ENCODE peak calls at places on chromosomes 2 and 18, in five cellular contexts. One of them, this sample, is unnamed. For H3K27me3, the result is how much of the 10 kb centered on the place peaks cover.

GRCh38 chr2:224363281-224363680 is 38.6 kb downstream of the FAM124B start:
- DNase-seq in PC-9: no peak
- DNase-seq in iPS DF 6.9: no peak
- DNase-seq in small intestine: peak
- DNase-seq in GM23248: no peak
- DNase-seq in this sample: no peak

GRCh38 chr2:407630-408029 is 119.7 kb upstream of the ALKAL2 start:
- DNase-seq in small intestine: no peak
- DNase-seq in iPS DF 6.9: no peak
- DNase-seq in GM23248: no peak
- DNase-seq in PC-9: no peak
- DNase-seq in this sample: no peak

GRCh38 chr2:216603010-216603883 is 30.0 kb upstream of the IGFBP2 start:
- DNase-seq in GM23248: no peak
- DNase-seq in iPS DF 6.9: no peak
- DNase-seq in PC-9: no peak
- DNase-seq in small intestine: no peak
- DNase-seq in this sample: no peak

GRCh38 chr2:157786663-157787363 is 89.3 kb downstream of the ACVR1 start:
- DNase-seq in small intestine: no peak
- DNase-seq in iPS DF 6.9: no peak
- DNase-seq in GM23248: peak
- DNase-seq in PC-9: no peak
- DNase-seq in this sample: no peak

GRCh38 chr18:63604791-63605567 is 17.8 kb downstream of the SERPINB13 start:
- DNase-seq in small intestine: no peak
- DNase-seq in PC-9: peak
- DNase-seq in GM23248: peak
- DNase-seq in iPS DF 6.9: no peak
- DNase-seq in this sample: no peak

GRCh38 chr2:174680221-174680620 is 82.6 kb upstream of the WIPF1 start:
- DNase-seq in PC-9: no peak
- DNase-seq in small intestine: no peak
- DNase-seq in GM23248: no peak
- DNase-seq in iPS DF 6.9: no peak
- DNase-seq in this sample: no peak

GRCh38 chr18:7878265-7879173 is 311.4 kb downstream of the PTPRM start:
- DNase-seq in GM23248: no peak
- DNase-seq in small intestine: peak
- DNase-seq in iPS DF 6.9: no peak
- DNase-seq in PC-9: no peak
- DNase-seq in this sample: no peak

GRCh38 chr2:70133127-70133452 is 45.8 kb downstream of the PCBP1 start:
- DNase-seq in PC-9: no peak
- DNase-seq in iPS DF 6.9: no peak
- DNase-seq in small intestine: no peak
- DNase-seq in GM23248: no peak
- DNase-seq in this sample: no peak

GRCh38 chr18:33576999-33577687 is 876 bp upstream of the ASXL3 start:
- DNase-seq in GM23248: no peak
- DNase-seq in PC-9: no peak
- DNase-seq in iPS DF 6.9: no peak
- DNase-seq in small intestine: no peak
- DNase-seq in this sample: no peak

GRCh38 chr2:239978381-239978780 is 46.8 kb downstream of the NDUFA10 start:
- DNase-seq in iPS DF 6.9: no peak
- DNase-seq in PC-9: no peak
- DNase-seq in GM23248: peak
- DNase-seq in small intestine: no peak
- DNase-seq in this sample: no peak

GRCh38 chr2:14827226-14828023 is 194.9 kb downstream of the LRATD1 start:
- DNase-seq in PC-9: no peak
- DNase-seq in small intestine: no peak
- DNase-seq in GM23248: peak
- DNase-seq in iPS DF 6.9: no peak
- DNase-seq in this sample: no peak

GRCh38 chr2:219687882-219688559 is 60.6 kb downstream of the SLC4A3 start:
- DNase-seq in iPS DF 6.9: no peak
- DNase-seq in PC-9: peak
- DNase-seq in small intestine: peak
- DNase-seq in GM23248: no peak
- DNase-seq in this sample: no peak

GRCh38 chr18:13451661-13452447 is 233.3 kb downstream of the LDLRAD4 start:
- DNase-seq in PC-9: no peak
- DNase-seq in iPS DF 6.9: no peak
- DNase-seq in small intestine: no peak
- DNase-seq in GM23248: no peak
- DNase-seq in this sample: no peak

GRCh38 chr2:60476206-60476946 is 77.1 kb downstream of the BCL11A start:
- DNase-seq in small intestine: peak
- DNase-seq in PC-9: no peak
- DNase-seq in GM23248: no peak
- DNase-seq in iPS DF 6.9: no peak
- DNase-seq in this sample: no peak

GRCh38 chr2:191285252-191285651 is 40.0 kb downstream of the MYO1B start:
- DNase-seq in small intestine: no peak
- DNase-seq in PC-9: no peak
- DNase-seq in GM23248: no peak
- DNase-seq in iPS DF 6.9: no peak
- DNase-seq in this sample: no peak

GRCh38 chr18:49161627-49162026 is 210.9 kb upstream of the SMAD7 start:
- DNase-seq in iPS DF 6.9: no peak
- DNase-seq in PC-9: no peak
- DNase-seq in small intestine: no peak
- DNase-seq in GM23248: peak
- DNase-seq in this sample: no peak

GRCh38 chr2:45265336-45265735 is 256.1 kb upstream of the SIX2 start:
- DNase-seq in GM23248: no peak
- DNase-seq in PC-9: no peak
- DNase-seq in iPS DF 6.9: no peak
- DNase-seq in small intestine: no peak
- DNase-seq in this sample: no peak

GRCh38 chr2:152405206-152406118 is 70.5 kb downstream of the FMNL2 start:
- DNase-seq in iPS DF 6.9: no peak
- DNase-seq in small intestine: peak
- DNase-seq in GM23248: peak
- DNase-seq in PC-9: peak
- DNase-seq in this sample: no peak

GRCh38 chr18:73684651-73685050 is 463.0 kb downstream of the FBXO15 start:
- DNase-seq in PC-9: no peak
- DNase-seq in GM23248: peak
- DNase-seq in small intestine: no peak
- DNase-seq in iPS DF 6.9: no peak
- DNase-seq in this sample: no peak

GRCh38 chr18:29664278-29665021 is 1378.1 kb downstream of the DSC3 start:
- DNase-seq in GM23248: no peak
- DNase-seq in small intestine: no peak
- DNase-seq in PC-9: no peak
- DNase-seq in iPS DF 6.9: no peak
- DNase-seq in this sample: no peak

GRCh38 chr2:58039170-58039611 is 7.4 kb upstream of the VRK2 start:
- DNase-seq in iPS DF 6.9: no peak
- DNase-seq in GM23248: peak
- DNase-seq in small intestine: no peak
- DNase-seq in PC-9: no peak
- DNase-seq in this sample: no peak

GRCh38 chr2:183207110-183207509 is 82.9 kb downstream of the NUP35 start:
- DNase-seq in small intestine: no peak
- DNase-seq in iPS DF 6.9: no peak
- DNase-seq in PC-9: no peak
- DNase-seq in GM23248: peak
- DNase-seq in this sample: no peak

GRCh38 chr18:69484699-69485396 is 84.2 kb downstream of the DOK6 start:
- DNase-seq in GM23248: peak
- DNase-seq in small intestine: no peak
- DNase-seq in iPS DF 6.9: no peak
- DNase-seq in PC-9: no peak
- DNase-seq in this sample: no peak

GRCh38 chr18:70423988-70424387 is 135.1 kb downstream of the SOCS6 start:
- DNase-seq in small intestine: peak
- DNase-seq in PC-9: peak
- DNase-seq in iPS DF 6.9: no peak
- DNase-seq in GM23248: peak
- DNase-seq in this sample: no peak

GRCh38 chr18:37260367-37261093 is 305.1 kb downstream of the CELF4 start:
- DNase-seq in PC-9: no peak
- DNase-seq in small intestine: no peak
- DNase-seq in iPS DF 6.9: no peak
- DNase-seq in GM23248: no peak
- DNase-seq in this sample: no peak

GRCh38 chr2:60460577-60461420 is 92.7 kb downstream of the BCL11A start:
- DNase-seq in PC-9: no peak
- DNase-seq in GM23248: no peak
- DNase-seq in iPS DF 6.9: no peak
- DNase-seq in small intestine: no peak
- DNase-seq in this sample: no peak

GRCh38 chr2:159086332-159086731 is 117.9 kb downstream of the TANC1 start:
- DNase-seq in GM23248: no peak
- DNase-seq in iPS DF 6.9: no peak
- DNase-seq in PC-9: no peak
- DNase-seq in small intestine: no peak
- DNase-seq in this sample: no peak

GRCh38 chr18:23238152-23238531 is 102.9 kb downstream of the CABLES1 start:
- DNase-seq in GM23248: peak
- DNase-seq in small intestine: peak
- DNase-seq in iPS DF 6.9: no peak
- DNase-seq in PC-9: no peak
- DNase-seq in this sample: no peak

DNA sequence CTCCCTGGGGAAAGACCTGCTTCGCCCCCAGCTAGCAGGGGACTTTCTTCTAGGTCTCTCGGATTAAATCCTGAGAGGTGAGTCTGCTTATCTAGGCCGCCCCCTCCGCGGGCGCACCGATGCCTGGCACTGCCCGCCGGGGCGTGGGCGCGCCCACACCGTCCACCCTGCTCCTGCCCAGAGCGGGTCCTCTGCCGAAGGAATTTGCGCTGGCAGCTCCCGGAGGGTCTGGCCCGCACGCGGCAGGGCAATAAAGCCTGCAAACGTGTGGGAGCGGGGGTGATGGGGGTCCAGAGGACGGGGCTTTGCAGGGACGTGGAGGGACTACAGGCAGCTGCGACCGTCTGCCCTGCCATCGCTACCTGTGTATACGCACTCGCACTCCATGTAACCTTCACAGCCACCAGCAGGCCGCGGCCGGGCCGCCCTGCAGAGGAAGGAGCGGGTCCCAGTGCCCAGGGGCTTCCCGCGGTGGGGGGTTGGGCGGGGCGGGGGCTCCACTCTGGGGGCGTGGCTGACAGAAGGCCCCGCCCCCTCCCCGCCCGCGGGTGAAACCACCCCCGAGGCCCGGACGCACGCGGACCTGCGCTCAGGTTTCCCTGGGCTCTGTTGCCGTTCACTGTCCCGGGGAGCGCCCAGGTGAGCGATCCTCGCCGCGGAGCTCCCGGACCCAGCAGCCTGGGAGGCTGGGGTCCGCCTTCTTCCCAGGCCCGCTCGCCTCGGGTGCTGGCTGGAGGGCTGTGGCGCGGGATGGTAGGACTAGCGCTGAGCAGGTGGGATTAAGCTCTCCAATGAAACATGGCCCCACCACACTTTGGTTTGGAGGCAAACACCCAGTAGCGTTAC is 174.5 kb upstream of the HS6ST1 start:
- DNase-seq in GM23248: no peak
- DNase-seq in PC-9: no peak
- DNase-seq in small intestine: no peak
- DNase-seq in iPS DF 6.9: no peak
- DNase-seq in this sample: no peak
- H3K27me3 ChIP-seq in GM23248: under half
- H3K27me3 ChIP-seq in PC-9: under half
- H3K27me3 ChIP-seq in small intestine: under half
- H3K27me3 ChIP-seq in iPS DF 6.9: under half
- H3K27me3 ChIP-seq in this sample: under half

GRCh38 chr2:131035112-131035825 is 58.0 kb downstream of the FAM168B start:
- DNase-seq in small intestine: no peak
- DNase-seq in GM23248: peak
- DNase-seq in PC-9: no peak
- DNase-seq in iPS DF 6.9: no peak
- DNase-seq in this sample: no peak
- H3K27me3 ChIP-seq in small intestine: under half
- H3K27me3 ChIP-seq in GM23248: under half
- H3K27me3 ChIP-seq in PC-9: under half
- H3K27me3 ChIP-seq in iPS DF 6.9: under half
- H3K27me3 ChIP-seq in this sample: under half

GRCh38 chr2:96393989-96394761 is 58.6 kb downstream of the NCAPH start:
- DNase-seq in iPS DF 6.9: no peak
- DNase-seq in small intestine: no peak
- DNase-seq in PC-9: no peak
- DNase-seq in GM23248: no peak
- DNase-seq in this sample: no peak

GRCh38 chr2:96399342-96400048 is 63.9 kb downstream of the NCAPH start:
- DNase-seq in GM23248: no peak
- DNase-seq in PC-9: no peak
- DNase-seq in small intestine: no peak
- DNase-seq in iPS DF 6.9: no peak
- DNase-seq in this sample: no peak

GRCh38 chr2:96397756-96398525 is 62.4 kb downstream of the NCAPH start:
- DNase-seq in GM23248: no peak
- DNase-seq in iPS DF 6.9: no peak
- DNase-seq in small intestine: no peak
- DNase-seq in PC-9: no peak
- DNase-seq in this sample: no peak

GRCh38 chr2:96396095-96396494 is 60.5 kb downstream of the NCAPH start:
- DNase-seq in GM23248: no peak
- DNase-seq in small intestine: no peak
- DNase-seq in PC-9: no peak
- DNase-seq in iPS DF 6.9: no peak
- DNase-seq in this sample: no peak

DNA sequence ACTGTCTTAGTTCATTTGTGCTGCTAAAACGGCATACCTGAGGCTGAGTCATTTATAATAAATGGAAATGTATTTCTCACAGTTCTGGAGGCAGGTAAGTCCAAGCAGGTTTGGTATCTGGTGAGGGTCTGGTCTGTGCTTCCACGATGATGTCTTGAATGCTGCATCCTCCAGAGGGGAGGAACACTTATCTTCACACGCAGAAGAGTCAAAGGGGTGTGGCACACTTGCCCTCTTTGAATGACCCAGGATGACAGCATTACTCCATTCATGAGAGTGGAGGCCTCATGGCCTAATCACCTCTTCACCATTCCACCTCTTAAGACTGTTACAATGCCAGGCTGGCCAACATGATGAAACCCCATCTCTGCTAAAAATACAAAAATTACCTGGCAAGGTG is 61.0 kb downstream of the NCAPH start:
- DNase-seq in iPS DF 6.9: no peak
- DNase-seq in GM23248: no peak
- DNase-seq in small intestine: no peak
- DNase-seq in PC-9: no peak
- DNase-seq in this sample: no peak
- H3K27me3 ChIP-seq in iPS DF 6.9: under half
- H3K27me3 ChIP-seq in GM23248: under half
- H3K27me3 ChIP-seq in small intestine: under half
- H3K27me3 ChIP-seq in PC-9: under half
- H3K27me3 ChIP-seq in this sample: under half

DNA sequence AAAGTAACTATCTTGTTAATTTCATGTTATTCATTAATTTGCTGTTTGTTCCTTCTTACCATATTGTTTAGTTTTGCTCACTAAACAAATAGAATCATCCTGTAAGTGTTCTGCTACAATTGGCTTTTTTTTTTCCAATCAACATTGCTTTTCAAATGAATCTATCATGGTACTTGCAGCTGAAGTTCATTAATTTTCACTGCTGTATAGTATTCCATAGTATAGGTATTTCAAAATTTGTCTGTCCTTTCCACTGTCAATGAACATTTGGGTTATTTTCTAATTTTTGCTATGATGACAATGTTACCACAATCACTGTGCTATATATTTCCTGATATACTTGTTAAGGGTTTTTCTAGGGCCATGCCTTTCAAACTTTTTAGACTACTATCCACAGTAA is 89.0 kb upstream of the LYPD1 start:
- DNase-seq in PC-9: no peak
- DNase-seq in GM23248: no peak
- DNase-seq in small intestine: no peak
- DNase-seq in iPS DF 6.9: no peak
- DNase-seq in this sample: no peak
- H3K27me3 ChIP-seq in PC-9: under half
- H3K27me3 ChIP-seq in GM23248: under half
- H3K27me3 ChIP-seq in small intestine: under half
- H3K27me3 ChIP-seq in iPS DF 6.9: under half
- H3K27me3 ChIP-seq in this sample: under half